ENCODE peak calls at places on chromosomes 6 and 20, in six cellular contexts. One of them, this sample, is unnamed.

GRCh38 chr6:108565893-108566292 is 5.2 kb downstream of the FOXO3 start:
- DNase-seq in Caki2: no peak
- DNase-seq in NCI-H1105: no peak
- DNase-seq in stimulated activated CD4-positive, alpha-beta T cell treated with anti-CD3 and anti-CD28 coated beads, Interleukin-12 subunit alpha, Interleukin-12 subunit beta, amount 100 ng/mL, for 24 hours: no peak
- DNase-seq in NCI-H2029 treated with DMSO at 0.1 percent for 48 hours: no peak
- DNase-seq in Ammon's horn: peak
- DNase-seq in this sample: no peak

GRCh38 chr6:75855047-75855446 is 106.0 kb downstream of the MYO6 start:
- DNase-seq in Caki2: peak
- DNase-seq in Ammon's horn: peak
- DNase-seq in NCI-H1105: no peak
- DNase-seq in stimulated activated CD4-positive, alpha-beta T cell treated with anti-CD3 and anti-CD28 coated beads, Interleukin-12 subunit alpha, Interleukin-12 subunit beta, amount 100 ng/mL, for 24 hours: no peak
- DNase-seq in NCI-H2029 treated with DMSO at 0.1 percent for 48 hours: no peak
- DNase-seq in this sample: peak

GRCh38 chr20:36628076-36628475 is 17.9 kb downstream of the SLA2 start:
- DNase-seq in Caki2: no peak
- DNase-seq in NCI-H2029 treated with DMSO at 0.1 percent for 48 hours: no peak
- DNase-seq in NCI-H1105: no peak
- DNase-seq in stimulated activated CD4-positive, alpha-beta T cell treated with anti-CD3 and anti-CD28 coated beads, Interleukin-12 subunit alpha, Interleukin-12 subunit beta, amount 100 ng/mL, for 24 hours: no peak
- DNase-seq in Ammon's horn: no peak
- DNase-seq in this sample: no peak

GRCh38 chr6:70380259-70380658 is 33.0 kb upstream of the FAM135A start:
- DNase-seq in Caki2: no peak
- DNase-seq in NCI-H2029 treated with DMSO at 0.1 percent for 48 hours: no peak
- DNase-seq in NCI-H1105: no peak
- DNase-seq in stimulated activated CD4-positive, alpha-beta T cell treated with anti-CD3 and anti-CD28 coated beads, Interleukin-12 subunit alpha, Interleukin-12 subunit beta, amount 100 ng/mL, for 24 hours: no peak
- DNase-seq in Ammon's horn: no peak
- DNase-seq in this sample: no peak

GRCh38 chr20:45911486-45912343 is at the start of gene PLTP:
- DNase-seq in Caki2: no peak
- DNase-seq in NCI-H1105: peak
- DNase-seq in Ammon's horn: peak
- DNase-seq in NCI-H2029 treated with DMSO at 0.1 percent for 48 hours: no peak
- DNase-seq in stimulated activated CD4-positive, alpha-beta T cell treated with anti-CD3 and anti-CD28 coated beads, Interleukin-12 subunit alpha, Interleukin-12 subunit beta, amount 100 ng/mL, for 24 hours: no peak
- DNase-seq in this sample: peak

GRCh38 chr6:33392168-33392947 is 735 bp downstream of the KIFC1 start:
- DNase-seq in Caki2: peak
- DNase-seq in Ammon's horn: no peak
- DNase-seq in stimulated activated CD4-positive, alpha-beta T cell treated with anti-CD3 and anti-CD28 coated beads, Interleukin-12 subunit alpha, Interleukin-12 subunit beta, amount 100 ng/mL, for 24 hours: no peak
- DNase-seq in NCI-H1105: no peak
- DNase-seq in NCI-H2029 treated with DMSO at 0.1 percent for 48 hours: no peak
- DNase-seq in this sample: no peak

GRCh38 chr6:101826259-101826658 is 432.8 kb downstream of the GRIK2 start:
- DNase-seq in NCI-H1105: no peak
- DNase-seq in NCI-H2029 treated with DMSO at 0.1 percent for 48 hours: no peak
- DNase-seq in Ammon's horn: no peak
- DNase-seq in Caki2: no peak
- DNase-seq in stimulated activated CD4-positive, alpha-beta T cell treated with anti-CD3 and anti-CD28 coated beads, Interleukin-12 subunit alpha, Interleukin-12 subunit beta, amount 100 ng/mL, for 24 hours: no peak
- DNase-seq in this sample: no peak

GRCh38 chr6:37637562-37638413 is 59.9 kb downstream of the MDGA1 start:
- DNase-seq in NCI-H2029 treated with DMSO at 0.1 percent for 48 hours: no peak
- DNase-seq in stimulated activated CD4-positive, alpha-beta T cell treated with anti-CD3 and anti-CD28 coated beads, Interleukin-12 subunit alpha, Interleukin-12 subunit beta, amount 100 ng/mL, for 24 hours: no peak
- DNase-seq in NCI-H1105: no peak
- DNase-seq in Caki2: no peak
- DNase-seq in Ammon's horn: no peak
- DNase-seq in this sample: no peak